ENCODE peak calls at places on chromosomes 3 and 15, in four cellular contexts. One of them, this sample, is unnamed. For H3K4me1 and H3K36me3, the result is how much of the 10 kb centered on the place peaks cover.

GRCh38 chr15:31551323-31551722 is 224.7 kb downstream of the KLF13 start:
- DNase-seq in small intestine: no peak
- DNase-seq in stomach: no peak
- DNase-seq in aorta: no peak
- DNase-seq in this sample: no peak

GRCh38 chr3:195162033-195162669 is 108.8 kb downstream of the XXYLT1 start:
- DNase-seq in small intestine: no peak
- DNase-seq in stomach: no peak
- DNase-seq in aorta: no peak
- DNase-seq in this sample: no peak

GRCh38 chr3:74443102-74443501 is 171.4 kb downstream of the CNTN3 start:
- DNase-seq in small intestine: peak
- DNase-seq in stomach: no peak
- DNase-seq in aorta: no peak
- DNase-seq in this sample: no peak

GRCh38 chr3:32106929-32107362 is 526 bp downstream of the GPD1L start:
- DNase-seq in small intestine: peak
- DNase-seq in stomach: peak
- DNase-seq in aorta: peak
- DNase-seq in this sample: peak

GRCh38 chr15:51126842-51127241 is 32.1 kb upstream of the TNFAIP8L3 start:
- DNase-seq in small intestine: no peak
- DNase-seq in stomach: no peak
- DNase-seq in aorta: no peak
- DNase-seq in this sample: no peak

GRCh38 chr3:18424862-18425640 is at the start of gene SATB1:
- DNase-seq in small intestine: peak
- DNase-seq in stomach: peak
- DNase-seq in aorta: peak
- DNase-seq in this sample: peak

GRCh38 chr15:27498700-27499099 is 527.7 kb downstream of the GABRG3 start:
- DNase-seq in small intestine: no peak
- DNase-seq in stomach: no peak
- DNase-seq in aorta: no peak
- DNase-seq in this sample: no peak

GRCh38 chr3:134055661-134056060 is 25.9 kb upstream of the SLCO2A1 start:
- DNase-seq in small intestine: no peak
- DNase-seq in stomach: peak
- DNase-seq in aorta: no peak
- DNase-seq in this sample: peak

GRCh38 chr15:83940136-83940535 is 286.2 kb downstream of the ADAMTSL3 start:
- DNase-seq in small intestine: no peak
- DNase-seq in stomach: no peak
- DNase-seq in aorta: no peak
- DNase-seq in this sample: no peak

GRCh38 chr3:72288955-72289707 is 504.2 kb upstream of the PROK2 start:
- DNase-seq in small intestine: peak
- DNase-seq in stomach: peak
- DNase-seq in aorta: peak
- DNase-seq in this sample: peak

GRCh38 chr3:65619391-65620298 is 419.1 kb downstream of the MAGI1 start:
- DNase-seq in small intestine: no peak
- DNase-seq in stomach: no peak
- DNase-seq in aorta: no peak
- DNase-seq in this sample: no peak

GRCh38 chr3:38141952-38142273 is 3.5 kb downstream of the MYD88 start:
- DNase-seq in small intestine: no peak
- DNase-seq in stomach: no peak
- DNase-seq in aorta: no peak
- DNase-seq in this sample: no peak

GRCh38 chr3:66487475-66487874 is 13.3 kb downstream of the LRIG1 start:
- DNase-seq in small intestine: peak
- DNase-seq in stomach: no peak
- DNase-seq in aorta: no peak
- DNase-seq in this sample: no peak

GRCh38 chr15:57747206-57747605 is 40.7 kb downstream of the POLR2M start:
- DNase-seq in small intestine: peak
- DNase-seq in stomach: peak
- DNase-seq in aorta: peak
- DNase-seq in this sample: peak

GRCh38 chr3:138125548-138126221 is 6.5 kb downstream of the A4GNT start:
- DNase-seq in small intestine: no peak
- DNase-seq in stomach: no peak
- DNase-seq in aorta: no peak
- DNase-seq in this sample: no peak

GRCh38 chr15:73832657-73833056 is 40.7 kb upstream of the TBC1D21 start:
- DNase-seq in small intestine: no peak
- DNase-seq in stomach: no peak
- DNase-seq in aorta: no peak
- DNase-seq in this sample: no peak

GRCh38 chr15:90362936-90363212 is 10.8 kb downstream of the ZNF774 start:
- DNase-seq in small intestine: no peak
- DNase-seq in stomach: no peak
- DNase-seq in aorta: no peak
- DNase-seq in this sample: no peak

GRCh38 chr3:185549651-185550111 is 2.7 kb downstream of the LIPH start:
- DNase-seq in small intestine: no peak
- DNase-seq in stomach: no peak
- DNase-seq in aorta: no peak
- DNase-seq in this sample: no peak

GRCh38 chr3:11566916-11567315 is 76.8 kb downstream of the VGLL4 start:
- DNase-seq in small intestine: no peak
- DNase-seq in stomach: no peak
- DNase-seq in aorta: no peak
- DNase-seq in this sample: no peak

GRCh38 chr15:39828374-39828931 is 45.8 kb upstream of the FSIP1 start:
- DNase-seq in small intestine: peak
- DNase-seq in stomach: no peak
- DNase-seq in aorta: no peak
- DNase-seq in this sample: no peak

GRCh38 chr15:80494311-80494710 is 90.1 kb downstream of the ARNT2 start:
- DNase-seq in small intestine: no peak
- DNase-seq in stomach: no peak
- DNase-seq in aorta: no peak
- DNase-seq in this sample: no peak

GRCh38 chr3:129978123-129978522 is 3.6 kb downstream of the TRH start:
- DNase-seq in small intestine: no peak
- DNase-seq in stomach: no peak
- DNase-seq in aorta: no peak
- DNase-seq in this sample: no peak

GRCh38 chr3:178767558-178767957 is 231.3 kb downstream of the KCNMB2 start:
- DNase-seq in small intestine: no peak
- DNase-seq in stomach: no peak
- DNase-seq in aorta: no peak
- DNase-seq in this sample: no peak

GRCh38 chr3:125212096-125212508 is 446 bp downstream of the SLC12A8 start:
- DNase-seq in small intestine: no peak
- DNase-seq in stomach: no peak
- DNase-seq in aorta: no peak
- DNase-seq in this sample: peak

GRCh38 chr3:133988631-133989161 is 41.0 kb downstream of the SLCO2A1 start:
- DNase-seq in small intestine: peak
- DNase-seq in stomach: no peak
- DNase-seq in aorta: no peak
- DNase-seq in this sample: no peak

GRCh38 chr3:153291052-153291689 is 129.1 kb downstream of the RAP2B start:
- DNase-seq in small intestine: peak
- DNase-seq in stomach: no peak
- DNase-seq in aorta: no peak
- DNase-seq in this sample: no peak

GRCh38 chr3:103968751-103969150 is 1398.0 kb upstream of the ALCAM start:
- DNase-seq in small intestine: no peak
- DNase-seq in stomach: no peak
- DNase-seq in aorta: no peak
- DNase-seq in this sample: no peak

GRCh38 chr3:10366681-10367101 is 45.8 kb upstream of the SEC13 start:
- DNase-seq in small intestine: no peak
- DNase-seq in stomach: no peak
- DNase-seq in aorta: no peak
- DNase-seq in this sample: no peak

GRCh38 chr3:15055019-15055557 is 10.0 kb downstream of the MRPS25 start:
- DNase-seq in small intestine: peak
- DNase-seq in stomach: no peak
- DNase-seq in aorta: no peak
- DNase-seq in this sample: no peak

GRCh38 chr15:29636140-29636539 is 186.1 kb downstream of the TJP1 start:
- DNase-seq in small intestine: peak
- DNase-seq in stomach: no peak
- DNase-seq in aorta: no peak
- DNase-seq in this sample: peak

GRCh38 chr3:185070491-185071335 is 82.1 kb downstream of the C3orf70 start:
- DNase-seq in small intestine: peak
- DNase-seq in stomach: no peak
- DNase-seq in aorta: peak
- DNase-seq in this sample: no peak

GRCh38 chr3:197549261-197549885 is 6.4 kb downstream of the BDH1 start:
- DNase-seq in small intestine: no peak
- DNase-seq in stomach: no peak
- DNase-seq in aorta: no peak
- DNase-seq in this sample: no peak

GRCh38 chr3:42094992-42095391 is 3.8 kb downstream of the TRAK1 start:
- DNase-seq in small intestine: no peak
- DNase-seq in stomach: no peak
- DNase-seq in aorta: no peak
- DNase-seq in this sample: no peak
- H3K4me1 ChIP-seq in small intestine: under half
- H3K4me1 ChIP-seq in stomach: under half
- H3K4me1 ChIP-seq in aorta: under half
- H3K4me1 ChIP-seq in this sample: under half

GRCh38 chr3:196400331-196400730 is 31.9 kb downstream of the UBXN7 start:
- DNase-seq in small intestine: peak
- DNase-seq in stomach: no peak
- DNase-seq in aorta: no peak
- DNase-seq in this sample: no peak

GRCh38 chr3:196398782-196399181 is 33.4 kb downstream of the UBXN7 start:
- DNase-seq in small intestine: no peak
- DNase-seq in stomach: no peak
- DNase-seq in aorta: no peak
- DNase-seq in this sample: no peak

GRCh38 chr3:196399485-196399945 is 32.7 kb downstream of the UBXN7 start:
- DNase-seq in small intestine: no peak
- DNase-seq in stomach: no peak
- DNase-seq in aorta: no peak
- DNase-seq in this sample: no peak

DNA sequence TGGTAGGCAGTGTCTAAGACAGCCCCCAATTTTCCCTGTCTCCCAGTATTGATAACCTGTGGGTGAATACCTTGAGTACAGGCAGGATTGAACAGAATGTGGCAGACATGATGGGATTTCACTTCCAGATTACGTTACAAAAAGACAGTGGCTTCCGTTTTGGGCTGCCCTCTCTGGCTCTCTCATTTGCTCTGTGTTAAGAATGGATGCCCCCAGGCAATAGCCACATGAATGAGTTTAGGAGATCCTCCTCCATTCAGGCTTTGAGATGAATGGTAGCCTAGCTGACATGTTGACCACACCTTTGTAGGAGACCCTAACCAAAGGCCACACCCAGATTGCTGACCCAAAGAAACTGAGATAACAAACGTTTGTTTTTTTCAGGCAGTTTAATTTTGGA is 34.3 kb downstream of the UBXN7 start:
- DNase-seq in small intestine: no peak
- DNase-seq in stomach: no peak
- DNase-seq in aorta: no peak
- DNase-seq in this sample: no peak
- H3K36me3 ChIP-seq in small intestine: under half
- H3K36me3 ChIP-seq in stomach: half or more
- H3K36me3 ChIP-seq in aorta: under half
- H3K36me3 ChIP-seq in this sample: under half

GRCh38 chr3:123449986-123450474 is 1.1 kb upstream of the ADCY5 start:
- DNase-seq in small intestine: no peak
- DNase-seq in stomach: no peak
- DNase-seq in aorta: peak
- DNase-seq in this sample: no peak
- H3K4me3 ChIP-seq in small intestine: peak
- H3K4me3 ChIP-seq in stomach: peak
- H3K4me3 ChIP-seq in aorta: peak
- H3K4me3 ChIP-seq in this sample: peak

DNA sequence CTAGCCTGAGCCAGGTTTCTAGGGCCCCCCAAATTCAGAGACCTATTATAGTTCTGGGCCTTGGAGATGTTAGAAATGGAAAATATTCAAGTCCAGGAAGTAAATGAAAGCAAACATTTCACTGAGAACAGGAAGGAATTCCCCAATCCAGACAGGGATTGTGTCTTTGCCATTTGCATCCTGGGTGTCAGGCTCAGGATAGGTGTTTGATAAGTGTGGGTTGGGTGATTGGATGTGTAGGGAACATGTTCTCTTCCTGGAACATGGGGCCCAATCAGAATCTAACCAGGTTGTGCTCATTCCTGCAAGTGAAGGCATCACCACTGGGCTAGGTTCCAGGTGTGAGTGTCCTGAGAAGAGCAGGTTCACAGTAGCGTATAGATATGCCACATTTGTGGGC is 14.6 kb upstream of the LRRC2 start:
- DNase-seq in small intestine: no peak
- DNase-seq in stomach: no peak
- DNase-seq in aorta: no peak
- DNase-seq in this sample: no peak
- H3K4me1 ChIP-seq in small intestine: under half
- H3K4me1 ChIP-seq in stomach: under half
- H3K4me1 ChIP-seq in aorta: under half
- H3K4me1 ChIP-seq in this sample: under half

GRCh38 chr3:187072582-187072981 is 66.7 kb downstream of the RPL39L start:
- DNase-seq in small intestine: no peak
- DNase-seq in stomach: no peak
- DNase-seq in aorta: no peak
- DNase-seq in this sample: no peak
- H3K36me3 ChIP-seq in small intestine: under half
- H3K36me3 ChIP-seq in stomach: half or more
- H3K36me3 ChIP-seq in aorta: under half
- H3K36me3 ChIP-seq in this sample: under half

GRCh38 chr3:67946446-67946845 is 292.0 kb upstream of the SUCLG2 start:
- DNase-seq in small intestine: no peak
- DNase-seq in stomach: no peak
- DNase-seq in aorta: no peak
- DNase-seq in this sample: no peak

GRCh38 chr3:67943546-67943945 is 289.1 kb upstream of the SUCLG2 start:
- DNase-seq in small intestine: no peak
- DNase-seq in stomach: no peak
- DNase-seq in aorta: no peak
- DNase-seq in this sample: no peak

GRCh38 chr3:67947808-67948508 is 293.5 kb upstream of the SUCLG2 start:
- DNase-seq in small intestine: no peak
- DNase-seq in stomach: no peak
- DNase-seq in aorta: no peak
- DNase-seq in this sample: no peak
- H3K4me3 ChIP-seq in small intestine: no peak
- H3K4me3 ChIP-seq in stomach: no peak
- H3K4me3 ChIP-seq in aorta: no peak
- H3K4me3 ChIP-seq in this sample: no peak

DNA sequence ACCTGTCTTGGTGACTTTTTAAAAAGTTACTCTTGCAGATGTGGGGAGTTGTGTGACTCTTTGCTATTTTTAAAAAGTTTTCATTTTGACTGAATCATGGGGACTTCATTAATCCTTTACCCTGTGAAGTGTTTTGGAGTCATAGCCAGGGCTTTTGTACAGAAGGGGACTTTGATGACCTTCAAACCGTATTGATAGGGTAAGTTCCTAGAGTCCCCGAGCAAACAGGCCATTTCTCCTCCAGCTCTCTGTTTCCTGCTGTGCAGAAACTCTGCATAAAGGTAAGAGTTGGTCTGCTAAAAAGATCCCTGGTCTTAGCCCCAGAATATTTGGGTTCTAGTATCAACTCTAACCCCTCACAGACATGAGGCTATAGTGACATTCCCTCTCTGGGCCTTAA is 170.8 kb upstream of the BCL6 start:
- DNase-seq in small intestine: no peak
- DNase-seq in stomach: no peak
- DNase-seq in aorta: no peak
- DNase-seq in this sample: no peak
- H3K4me1 ChIP-seq in small intestine: under half
- H3K4me1 ChIP-seq in stomach: under half
- H3K4me1 ChIP-seq in aorta: under half
- H3K4me1 ChIP-seq in this sample: under half